ENCODE peak calls at places on chromosomes 12 and 14, in ten cellular contexts. D is right cardiac atrium; Z is tibial nerve; H is Panc1; G is DND-41; L is stomach; E is neuronal stem cell; Y is IMR-90; J is CD4-positive, alpha-beta T cell; I is SK-N-SH. C is an unnamed sample. For H3K27me3, the result is how much of the 10 kb centered on the place peaks cover.

GRCh38 chr12:6084969-6085450 is 39.5 kb downstream of the VWF start:
- DNase-seq in D (no peak), Z (no peak), H (no peak), G (no peak), L (no peak), E (no peak), Y (no peak), J (no peak), I (no peak), C (no peak)

GRCh38 chr12:98618952-98619351 is 25.5 kb downstream of the SLC25A3 start:
- DNase-seq in D (no peak), Z (no peak), H (no peak), G (no peak), L (no peak), E (no peak), Y (peak), J (no peak), I (no peak), C (no peak)

GRCh38 chr12:54017845-54018607 is 9.2 kb downstream of the HOXC8 start:
- DNase-seq in D (peak), Z (peak), H (peak), G (peak), L (peak), E (no peak), Y (peak), J (peak), I (peak), C (peak)

GRCh38 chr12:77625441-77625840 is 205.3 kb upstream of the NAV3 start:
- DNase-seq in D (no peak), Z (no peak), H (peak), G (no peak), L (no peak), E (no peak), Y (peak), J (no peak), I (no peak), C (no peak)

GRCh38 chr14:94368956-94369355 is 19.4 kb downstream of the SERPINA1 start:
- DNase-seq in D (no peak), Z (no peak), H (no peak), G (no peak), L (no peak), E (no peak), Y (no peak), J (no peak), I (no peak), C (no peak)

GRCh38 chr12:60494249-60494648 is 898.4 kb downstream of the SLC16A7 start:
- DNase-seq in D (no peak), Z (no peak), H (no peak), G (no peak), L (no peak), E (no peak), Y (peak), J (no peak), I (peak), C (no peak)

GRCh38 chr12:70403827-70404226 is 37.7 kb downstream of the KCNMB4 start:
- DNase-seq in D (no peak), Z (no peak), H (no peak), G (no peak), L (no peak), E (no peak), Y (no peak), J (no peak), I (no peak), C (no peak)

GRCh38 chr14:31173120-31173837 is 34.3 kb downstream of the HECTD1 start:
- DNase-seq in D (no peak), Z (no peak), H (no peak), G (no peak), L (no peak), E (no peak), Y (no peak), J (no peak), I (no peak), C (no peak)

GRCh38 chr14:77177623-77178185 is 3.9 kb upstream of the TMEM63C start:
- DNase-seq in D (no peak), Z (no peak), H (no peak), G (no peak), L (no peak), E (no peak), Y (no peak), J (no peak), I (no peak), C (no peak)

GRCh38 chr12:15996254-15996653 is 85.1 kb downstream of the DERA start:
- DNase-seq in D (no peak), Z (no peak), H (no peak), G (no peak), L (no peak), E (no peak), Y (peak), J (no peak), I (no peak), C (no peak)

GRCh38 chr12:75599061-75599460 is 87.7 kb upstream of the KRR1 start:
- DNase-seq in D (peak), Z (no peak), H (no peak), G (no peak), L (no peak), E (no peak), Y (no peak), J (no peak), I (no peak), C (no peak)

GRCh38 chr14:94050231-94050880 is 24.2 kb downstream of the OTUB2 start:
- DNase-seq in D (peak), Z (no peak), H (no peak), G (no peak), L (no peak), E (no peak), Y (no peak), J (no peak), I (no peak), C (peak)

GRCh38 chr12:65725376-65725775 is 98.9 kb upstream of the HMGA2 start:
- DNase-seq in D (no peak), Z (no peak), H (no peak), G (no peak), L (no peak), E (no peak), Y (peak), J (no peak), I (no peak), C (no peak)

GRCh38 chr12:5388581-5389535 is 43.0 kb upstream of the NTF3 start:
- DNase-seq in D (no peak), Z (no peak), H (no peak), G (no peak), L (no peak), E (no peak), Y (peak), J (no peak), I (no peak), C (no peak)

GRCh38 chr14:63214417-63215196 is 10.4 kb downstream of the RHOJ start:
- DNase-seq in D (no peak), Z (no peak), H (no peak), G (no peak), L (no peak), E (no peak), Y (no peak), J (no peak), I (no peak), C (no peak)
- H3K27ac ChIP-seq in D (no peak), Z (peak), H (no peak), G (no peak), L (peak), E (no peak), Y (no peak), J (no peak), I (no peak), C (no peak)

GRCh38 chr12:48970702-48971334 is 717 bp downstream of the WNT10B start:
- DNase-seq in D (no peak), Z (no peak), H (no peak), G (no peak), L (no peak), E (no peak), Y (no peak), J (no peak), I (peak), C (no peak)

GRCh38 chr12:48972213-48973021 is 882 bp upstream of the WNT10B start:
- DNase-seq in D (no peak), Z (no peak), H (no peak), G (no peak), L (no peak), E (no peak), Y (peak), J (no peak), I (peak), C (no peak)

GRCh38 chr12:48973531-48973930 is 2.0 kb upstream of the WNT10B start:
- DNase-seq in D (peak), Z (peak), H (no peak), G (no peak), L (no peak), E (no peak), Y (no peak), J (no peak), I (peak), C (peak)

GRCh38 chr12:48973084-48973483 is 1.5 kb upstream of the WNT10B start:
- DNase-seq in D (no peak), Z (peak), H (no peak), G (no peak), L (no peak), E (no peak), Y (no peak), J (no peak), I (no peak), C (no peak)

DNA sequence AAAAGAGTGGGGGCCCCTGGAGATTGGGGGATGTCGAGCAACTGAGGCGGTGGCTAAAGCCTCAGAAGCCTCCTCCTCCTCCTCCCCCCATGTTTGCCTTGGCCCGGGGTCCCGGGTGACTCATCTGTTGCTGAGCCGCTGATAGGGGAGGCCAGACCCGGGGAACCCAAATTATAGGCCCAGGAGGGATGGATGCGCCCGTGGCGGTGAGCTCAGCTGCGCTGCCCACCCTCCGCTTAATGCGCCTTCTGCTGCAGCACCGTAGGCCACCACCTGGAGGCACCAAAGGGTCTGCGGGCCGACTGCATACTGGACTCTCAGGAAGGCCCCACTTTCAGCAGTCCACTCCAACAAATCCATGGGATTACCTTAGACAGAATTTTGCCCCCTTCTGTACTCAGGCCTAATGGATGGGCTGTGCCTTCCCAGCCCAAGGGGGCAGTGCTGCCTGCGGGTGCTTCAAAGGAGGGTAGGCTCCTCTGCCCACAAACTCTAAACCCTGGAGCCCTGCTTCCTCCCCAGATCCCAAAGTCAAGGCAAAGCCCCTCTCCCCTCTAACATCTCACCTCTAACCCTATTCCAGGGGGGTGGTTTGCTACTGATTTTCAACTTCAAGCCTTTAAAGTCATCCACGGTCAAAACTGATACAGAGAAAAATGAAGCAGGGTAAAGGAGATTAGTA is 2.6 kb upstream of the WNT10B start:
- DNase-seq in D (peak), Z (peak), H (no peak), G (no peak), L (peak), E (no peak), Y (peak), J (no peak), I (peak), C (peak)
- H3K27me3 ChIP-seq in D (under half), Z (half or more), H (under half), G (half or more), L (half or more), E (half or more), Y (half or more), J (half or more), I (half or more), C (half or more)

GRCh38 chr14:101318271-101318670 is 243.0 kb upstream of the DIO3 start:
- DNase-seq in D (no peak), Z (no peak), H (no peak), G (no peak), L (no peak), E (no peak), Y (no peak), J (no peak), I (no peak), C (no peak)
- H3K27ac ChIP-seq in D (no peak), Z (no peak), H (no peak), G (no peak), L (no peak), E (no peak), Y (no peak), J (no peak), I (no peak), C (no peak)

DNA sequence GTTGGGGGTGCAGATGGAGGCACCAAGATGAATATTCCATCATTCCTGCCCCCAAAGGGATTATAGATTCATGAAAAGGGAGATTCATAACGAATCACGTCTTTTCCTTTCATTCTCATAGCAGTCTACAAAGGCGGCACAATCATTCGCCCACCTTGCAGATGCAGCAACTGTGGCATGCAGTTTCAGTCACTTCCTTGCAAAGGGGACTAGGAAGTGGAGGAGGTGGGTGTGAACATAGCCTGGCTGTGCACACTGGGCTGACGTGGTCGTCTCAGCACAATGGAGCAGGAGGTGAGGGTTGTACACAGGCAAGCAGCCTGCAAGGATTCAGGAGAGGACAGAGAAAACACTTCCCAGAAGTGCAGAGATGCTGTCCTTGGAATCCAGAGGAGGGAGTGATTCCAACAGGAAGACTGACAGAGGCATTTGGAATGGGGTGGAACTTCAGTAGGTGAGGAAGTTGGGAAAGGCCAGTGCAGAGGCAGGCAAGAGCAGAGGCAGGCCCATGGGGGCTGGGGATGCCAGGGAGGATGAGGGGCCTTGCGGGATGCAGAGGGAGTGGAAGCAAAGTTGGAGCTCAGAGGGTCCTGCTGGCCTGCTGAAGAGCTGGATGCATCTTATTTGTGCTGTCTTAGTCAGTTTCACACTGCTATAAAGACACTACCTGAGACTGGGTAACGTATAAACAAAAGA is 21.9 kb upstream of the PPP2R5C start:
- DNase-seq in D (no peak), Z (no peak), H (no peak), G (no peak), L (no peak), E (no peak), Y (no peak), J (no peak), I (no peak), C (no peak)
- H3K27me3 ChIP-seq in D (under half), Z (under half), H (under half), G (under half), L (under half), E (under half), Y (under half), J (under half), I (under half), C (under half)

GRCh38 chr12:7638764-7639570 is 26.7 kb downstream of the APOBEC1 start:
- DNase-seq in D (peak), Z (peak), H (peak), G (peak), L (peak), E (peak), Y (peak), J (peak), I (peak), C (peak)

GRCh38 chr12:7642876-7643309 is 22.8 kb downstream of the APOBEC1 start:
- DNase-seq in D (no peak), Z (no peak), H (no peak), G (peak), L (no peak), E (no peak), Y (no peak), J (no peak), I (no peak), C (no peak)

GRCh38 chr12:7642287-7642686 is 23.4 kb downstream of the APOBEC1 start:
- DNase-seq in D (no peak), Z (no peak), H (no peak), G (no peak), L (no peak), E (no peak), Y (no peak), J (no peak), I (no peak), C (no peak)

GRCh38 chr12:7637641-7638040 is 28.1 kb downstream of the APOBEC1 start:
- DNase-seq in D (no peak), Z (no peak), H (no peak), G (no peak), L (no peak), E (no peak), Y (no peak), J (no peak), I (no peak), C (no peak)

GRCh38 chr12:7638064-7638763 is 27.5 kb downstream of the APOBEC1 start:
- DNase-seq in D (no peak), Z (no peak), H (no peak), G (no peak), L (no peak), E (peak), Y (no peak), J (no peak), I (peak), C (no peak)
- H3K27ac ChIP-seq in D (no peak), Z (no peak), H (no peak), G (peak), L (no peak), E (no peak), Y (no peak), J (no peak), I (no peak), C (no peak)

DNA sequence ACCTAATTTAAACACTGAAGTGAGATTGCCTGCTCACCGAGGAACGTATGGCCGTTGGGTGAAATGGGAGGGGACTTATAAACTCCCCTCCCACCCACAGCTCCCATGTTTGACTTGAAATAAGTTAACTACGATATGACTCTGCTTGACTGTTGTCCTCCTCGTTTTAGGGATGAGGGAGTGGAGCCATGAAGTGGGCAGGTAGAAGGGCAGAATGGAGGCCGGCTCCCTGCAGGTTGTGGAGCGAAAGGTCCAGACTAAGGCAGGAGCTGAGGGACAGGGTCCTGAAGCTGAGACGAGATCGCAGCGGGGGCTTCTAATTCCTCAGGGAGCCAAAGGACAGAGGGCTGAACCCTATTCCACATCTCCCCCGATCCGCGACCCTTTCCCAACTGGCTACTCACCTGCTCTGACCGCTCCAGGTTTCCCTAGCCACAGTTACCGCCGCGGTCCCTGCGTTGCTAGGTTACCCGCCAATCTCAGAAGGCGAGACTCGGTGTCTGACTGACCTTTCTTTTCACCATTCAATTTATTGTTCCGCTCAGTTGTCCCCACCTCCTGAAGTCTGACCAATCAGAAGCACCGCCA is 577 bp upstream of the TPCN1 start:
- DNase-seq in D (no peak), Z (no peak), H (no peak), G (no peak), L (no peak), E (no peak), Y (no peak), J (no peak), I (no peak), C (no peak)
- H3K27me3 ChIP-seq in D (under half), Z (under half), H (under half), G (under half), L (under half), E (under half), Y (under half), J (under half), I (under half), C (under half)

DNA sequence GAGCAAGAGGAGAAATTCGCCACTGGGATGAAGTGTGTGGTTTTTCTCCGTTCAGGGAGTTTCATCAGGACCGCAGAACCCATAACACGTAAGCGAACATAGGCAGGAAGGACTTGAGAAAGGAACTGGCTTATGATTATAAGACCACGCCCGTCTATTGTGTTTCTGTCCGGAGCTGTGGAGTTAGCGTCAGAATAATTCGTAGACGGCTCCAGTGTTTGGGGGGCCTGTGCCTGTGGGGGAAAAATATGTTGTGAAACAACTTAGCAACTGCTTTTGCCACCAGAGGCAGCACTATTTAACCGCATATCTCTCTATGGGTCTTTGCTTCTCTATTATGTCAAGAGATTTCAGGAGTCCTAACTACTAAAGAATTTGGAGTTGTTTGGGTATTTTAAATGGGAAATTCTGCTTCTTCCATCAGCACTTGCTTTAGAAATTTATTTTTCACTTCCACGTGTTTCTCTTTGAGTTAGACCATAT is 506 bp upstream of the CLEC14A start:
- DNase-seq in D (no peak), Z (peak), H (no peak), G (no peak), L (no peak), E (no peak), Y (peak), J (no peak), I (no peak), C (no peak)
- H3K27ac ChIP-seq in D (peak), Z (no peak), H (no peak), G (no peak), L (peak), E (no peak), Y (peak), J (no peak), I (no peak), C (peak)

GRCh38 chr12:50050410-50051280 is 6.8 kb upstream of the ASIC1 start:
- DNase-seq in D (peak), Z (peak), H (no peak), G (no peak), L (peak), E (no peak), Y (peak), J (no peak), I (peak), C (peak)
- H3K27me3 ChIP-seq in D (under half), Z (under half), H (under half), G (under half), L (under half), E (under half), Y (half or more), J (under half), I (under half), C (under half)

GRCh38 chr12:124562796-124563181 is 4.6 kb downstream of the NCOR2 start:
- DNase-seq in D (no peak), Z (no peak), H (no peak), G (no peak), L (no peak), E (no peak), Y (no peak), J (no peak), I (no peak), C (no peak)

GRCh38 chr12:124565071-124565491 is 2.3 kb downstream of the NCOR2 start:
- DNase-seq in D (no peak), Z (no peak), H (no peak), G (no peak), L (no peak), E (no peak), Y (no peak), J (no peak), I (peak), C (peak)

GRCh38 chr12:124563401-124563800 is 4.0 kb downstream of the NCOR2 start:
- DNase-seq in D (no peak), Z (no peak), H (no peak), G (no peak), L (no peak), E (no peak), Y (no peak), J (no peak), I (no peak), C (no peak)

GRCh38 chr12:124564232-124564958 is 3.0 kb downstream of the NCOR2 start:
- DNase-seq in D (no peak), Z (no peak), H (no peak), G (no peak), L (no peak), E (no peak), Y (no peak), J (no peak), I (no peak), C (no peak)

DNA sequence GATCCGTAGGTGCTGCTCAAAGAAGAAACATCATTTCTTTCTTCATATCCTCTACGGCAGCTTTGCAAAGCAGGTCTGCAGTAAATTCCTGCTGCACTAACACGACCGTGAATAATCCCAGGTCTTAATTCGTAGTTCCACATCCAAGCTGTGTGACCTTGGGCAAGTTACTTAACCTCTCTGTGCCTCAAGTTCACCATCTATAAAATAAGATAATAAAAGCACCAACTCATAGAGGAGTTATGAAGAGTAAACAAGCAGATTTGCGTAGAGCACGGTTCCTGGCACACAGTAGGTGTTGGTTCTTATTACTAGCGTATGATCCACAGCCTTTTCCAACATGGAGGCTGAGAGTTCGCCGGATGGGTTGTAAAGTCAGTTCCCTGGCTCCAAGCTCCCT is 3.6 kb downstream of the NCOR2 start:
- DNase-seq in D (no peak), Z (no peak), H (no peak), G (no peak), L (no peak), E (no peak), Y (no peak), J (no peak), I (no peak), C (no peak)
- H3K27ac ChIP-seq in D (peak), Z (peak), H (peak), G (no peak), L (peak), E (no peak), Y (no peak), J (no peak), I (peak), C (no peak)

GRCh38 chr14:92880851-92881250 is 42.1 kb upstream of the CHGA start:
- DNase-seq in D (no peak), Z (no peak), H (no peak), G (no peak), L (no peak), E (no peak), Y (peak), J (no peak), I (peak), C (no peak)
- H3K27me3 ChIP-seq in D (under half), Z (under half), H (under half), G (under half), L (half or more), E (under half), Y (under half), J (under half), I (under half), C (under half)